ENCODE peak calls at places on chromosome 17, in six cellular contexts. One of them, this sample, is unnamed.

GRCh38 chr17:60391419-60392041 is 403 bp downstream of the USP32 start:
- DNase-seq in fibroblast of lung: no peak
- DNase-seq in mesothelial cell of epicardium: peak
- DNase-seq in esophagus muscularis mucosa: no peak
- DNase-seq in adrenal gland: no peak
- DNase-seq in heart left ventricle: no peak
- DNase-seq in this sample: no peak

GRCh38 chr17:64230551-64231408 is 32.3 kb downstream of the TEX2 start:
- DNase-seq in adrenal gland: no peak
- DNase-seq in mesothelial cell of epicardium: no peak
- DNase-seq in fibroblast of lung: peak
- DNase-seq in esophagus muscularis mucosa: no peak
- DNase-seq in heart left ventricle: no peak
- DNase-seq in this sample: no peak

GRCh38 chr17:41678907-41679739 is 9.6 kb upstream of the EIF1 start:
- DNase-seq in heart left ventricle: peak
- DNase-seq in fibroblast of lung: peak
- DNase-seq in adrenal gland: no peak
- DNase-seq in mesothelial cell of epicardium: no peak
- DNase-seq in esophagus muscularis mucosa: no peak
- DNase-seq in this sample: no peak

GRCh38 chr17:77736207-77736600 is 222.3 kb upstream of the TNRC6C start:
- DNase-seq in mesothelial cell of epicardium: no peak
- DNase-seq in adrenal gland: peak
- DNase-seq in fibroblast of lung: no peak
- DNase-seq in esophagus muscularis mucosa: peak
- DNase-seq in heart left ventricle: peak
- DNase-seq in this sample: no peak

GRCh38 chr17:15981208-15981607 is 18.3 kb downstream of the ZSWIM7 start:
- DNase-seq in heart left ventricle: no peak
- DNase-seq in mesothelial cell of epicardium: no peak
- DNase-seq in adrenal gland: no peak
- DNase-seq in fibroblast of lung: no peak
- DNase-seq in esophagus muscularis mucosa: no peak
- DNase-seq in this sample: no peak

GRCh38 chr17:27569257-27569722 is 61.7 kb upstream of the LGALS9 start:
- DNase-seq in fibroblast of lung: no peak
- DNase-seq in mesothelial cell of epicardium: no peak
- DNase-seq in esophagus muscularis mucosa: no peak
- DNase-seq in heart left ventricle: no peak
- DNase-seq in adrenal gland: peak
- DNase-seq in this sample: no peak

GRCh38 chr17:78226055-78226751 is 5.2 kb upstream of the TMEM235 start:
- DNase-seq in adrenal gland: no peak
- DNase-seq in fibroblast of lung: no peak
- DNase-seq in heart left ventricle: no peak
- DNase-seq in esophagus muscularis mucosa: no peak
- DNase-seq in mesothelial cell of epicardium: no peak
- DNase-seq in this sample: no peak

GRCh38 chr17:42354956-42355843 is 33.0 kb downstream of the STAT3 start:
- DNase-seq in esophagus muscularis mucosa: no peak
- DNase-seq in heart left ventricle: no peak
- DNase-seq in fibroblast of lung: peak
- DNase-seq in adrenal gland: no peak
- DNase-seq in mesothelial cell of epicardium: no peak
- DNase-seq in this sample: no peak

GRCh38 chr17:35373532-35373983 is at the start of gene SLFN11:
- DNase-seq in heart left ventricle: peak
- DNase-seq in mesothelial cell of epicardium: no peak
- DNase-seq in fibroblast of lung: peak
- DNase-seq in adrenal gland: peak
- DNase-seq in esophagus muscularis mucosa: peak
- DNase-seq in this sample: peak

GRCh38 chr17:40241435-40241834 is 22.3 kb downstream of the WIPF2 start:
- DNase-seq in adrenal gland: no peak
- DNase-seq in mesothelial cell of epicardium: no peak
- DNase-seq in fibroblast of lung: no peak
- DNase-seq in heart left ventricle: no peak
- DNase-seq in esophagus muscularis mucosa: no peak
- DNase-seq in this sample: no peak

GRCh38 chr17:13635951-13636350 is 34.2 kb upstream of the HS3ST3A1 start:
- DNase-seq in heart left ventricle: no peak
- DNase-seq in mesothelial cell of epicardium: no peak
- DNase-seq in fibroblast of lung: peak
- DNase-seq in esophagus muscularis mucosa: no peak
- DNase-seq in adrenal gland: no peak
- DNase-seq in this sample: no peak

GRCh38 chr17:1280652-1281051 is 1.2 kb downstream of the TRARG1 start:
- DNase-seq in mesothelial cell of epicardium: no peak
- DNase-seq in fibroblast of lung: no peak
- DNase-seq in esophagus muscularis mucosa: no peak
- DNase-seq in heart left ventricle: no peak
- DNase-seq in adrenal gland: no peak
- DNase-seq in this sample: no peak
- TF ChIP-seq CTCF in mesothelial cell of epicardium: no peak
- TF ChIP-seq CTCF in fibroblast of lung: no peak
- TF ChIP-seq CTCF in esophagus muscularis mucosa: no peak
- TF ChIP-seq CTCF in heart left ventricle: no peak
- TF ChIP-seq CTCF in adrenal gland: no peak
- TF ChIP-seq CTCF in this sample: no peak

DNA sequence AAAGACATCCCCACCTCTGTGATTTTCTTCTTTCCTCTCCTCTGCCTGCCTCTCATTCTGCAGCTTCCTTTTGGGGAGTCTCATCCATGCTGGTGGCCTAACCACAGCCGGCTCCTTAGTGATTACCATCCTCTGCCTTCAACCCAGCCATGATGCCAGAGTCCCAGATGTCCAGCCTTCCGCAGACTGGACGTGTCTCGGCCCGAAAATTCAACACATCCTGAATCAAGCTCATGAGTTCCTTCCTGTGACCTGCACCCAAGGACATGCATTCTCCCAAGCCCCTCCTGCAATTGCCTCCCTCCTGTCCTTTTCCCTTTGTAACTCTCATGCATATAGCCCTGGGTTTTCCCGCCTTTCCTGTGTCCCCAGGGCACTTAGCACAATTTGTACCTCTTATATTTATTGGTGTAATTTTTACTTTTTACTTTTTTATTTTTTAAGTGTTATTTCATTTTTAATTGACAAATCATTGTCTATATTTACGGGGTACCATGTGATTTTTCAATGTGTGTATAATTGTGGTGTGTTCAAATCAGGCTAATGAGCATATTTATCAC is 1.2 kb upstream of the SLC13A5 start:
- DNase-seq in esophagus muscularis mucosa: no peak
- DNase-seq in mesothelial cell of epicardium: no peak
- DNase-seq in fibroblast of lung: no peak
- DNase-seq in adrenal gland: no peak
- DNase-seq in heart left ventricle: no peak
- DNase-seq in this sample: no peak
- TF ChIP-seq CTCF in esophagus muscularis mucosa: no peak
- TF ChIP-seq CTCF in mesothelial cell of epicardium: no peak
- TF ChIP-seq CTCF in fibroblast of lung: no peak
- TF ChIP-seq CTCF in adrenal gland: no peak
- TF ChIP-seq CTCF in heart left ventricle: no peak
- TF ChIP-seq CTCF in this sample: no peak

DNA sequence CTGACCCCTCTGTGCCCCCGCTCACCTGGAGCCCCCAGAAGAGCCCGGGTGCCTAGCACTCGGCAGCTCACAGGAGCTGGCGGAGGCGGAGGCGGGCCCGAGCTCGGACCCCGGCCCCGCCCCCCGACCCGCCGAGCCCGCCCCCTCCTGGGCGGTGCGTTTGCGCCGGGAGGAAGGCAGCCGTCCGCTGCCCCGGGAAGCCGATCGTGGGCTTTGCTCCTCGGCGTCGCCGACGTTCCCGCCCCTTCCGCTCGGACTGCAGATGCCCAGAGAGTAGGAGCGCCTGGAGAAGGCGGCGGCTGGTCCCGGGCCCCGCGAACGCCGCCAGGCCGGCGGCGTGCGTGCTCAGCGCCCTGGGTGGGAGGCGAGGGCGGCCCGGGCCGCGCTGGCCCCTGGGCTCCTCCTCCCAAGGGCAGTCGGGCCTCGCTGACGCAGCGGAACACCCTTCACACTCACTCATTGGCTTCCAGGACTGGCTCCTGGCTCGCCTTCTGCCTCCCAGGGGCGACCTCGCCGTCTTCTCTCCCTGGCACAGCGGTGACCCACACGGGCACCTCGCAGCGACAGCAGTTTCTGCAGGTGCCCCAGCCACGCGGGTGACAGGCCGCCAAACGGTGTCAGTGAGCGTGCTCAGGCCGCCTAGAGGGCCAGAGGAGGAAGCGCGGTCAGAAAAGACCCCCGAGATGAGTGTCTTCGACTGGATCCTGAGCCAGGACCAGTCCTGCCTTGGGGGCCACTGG is at the start of gene PLSCR3:
- DNase-seq in mesothelial cell of epicardium: peak
- DNase-seq in esophagus muscularis mucosa: peak
- DNase-seq in heart left ventricle: peak
- DNase-seq in fibroblast of lung: peak
- DNase-seq in adrenal gland: peak
- DNase-seq in this sample: peak
- TF ChIP-seq CTCF in mesothelial cell of epicardium: peak
- TF ChIP-seq CTCF in esophagus muscularis mucosa: peak
- TF ChIP-seq CTCF in heart left ventricle: peak
- TF ChIP-seq CTCF in fibroblast of lung: peak
- TF ChIP-seq CTCF in adrenal gland: peak
- TF ChIP-seq CTCF in this sample: no peak

GRCh38 chr17:9519873-9520272 is 55.7 kb downstream of the STX8 start:
- DNase-seq in esophagus muscularis mucosa: no peak
- DNase-seq in heart left ventricle: no peak
- DNase-seq in fibroblast of lung: no peak
- DNase-seq in adrenal gland: no peak
- DNase-seq in mesothelial cell of epicardium: no peak
- DNase-seq in this sample: no peak

GRCh38 chr17:9522074-9522473 is 53.5 kb downstream of the STX8 start:
- DNase-seq in mesothelial cell of epicardium: no peak
- DNase-seq in esophagus muscularis mucosa: no peak
- DNase-seq in fibroblast of lung: peak
- DNase-seq in adrenal gland: no peak
- DNase-seq in heart left ventricle: peak
- DNase-seq in this sample: no peak

GRCh38 chr17:9513266-9513665 is 62.4 kb downstream of the STX8 start:
- DNase-seq in adrenal gland: no peak
- DNase-seq in heart left ventricle: no peak
- DNase-seq in esophagus muscularis mucosa: no peak
- DNase-seq in mesothelial cell of epicardium: no peak
- DNase-seq in fibroblast of lung: peak
- DNase-seq in this sample: no peak

GRCh38 chr17:9520649-9521435 is 54.8 kb downstream of the STX8 start:
- DNase-seq in esophagus muscularis mucosa: no peak
- DNase-seq in mesothelial cell of epicardium: no peak
- DNase-seq in adrenal gland: no peak
- DNase-seq in heart left ventricle: no peak
- DNase-seq in fibroblast of lung: peak
- DNase-seq in this sample: no peak

DNA sequence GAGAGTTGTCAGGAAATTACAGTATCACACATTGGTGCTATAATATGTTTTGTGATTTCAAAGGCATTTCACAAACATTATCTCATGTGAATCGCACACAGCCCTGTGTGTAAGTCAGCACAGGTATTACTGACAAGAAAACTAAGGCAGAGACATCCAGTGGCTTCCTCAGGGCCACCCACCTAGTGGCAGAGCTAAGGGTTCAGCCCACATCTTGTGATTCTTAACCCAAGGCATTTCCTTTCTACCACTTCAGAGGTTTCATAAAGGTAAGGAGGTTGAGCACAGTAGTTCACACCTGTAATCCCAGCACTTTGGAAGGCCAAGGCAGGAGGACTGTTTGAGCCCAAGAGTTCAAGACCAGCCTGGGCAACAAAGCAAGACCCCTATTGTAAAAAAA is 58.2 kb downstream of the STX8 start:
- DNase-seq in heart left ventricle: no peak
- DNase-seq in fibroblast of lung: no peak
- DNase-seq in mesothelial cell of epicardium: no peak
- DNase-seq in adrenal gland: no peak
- DNase-seq in esophagus muscularis mucosa: no peak
- DNase-seq in this sample: no peak
- TF ChIP-seq CTCF in heart left ventricle: no peak
- TF ChIP-seq CTCF in fibroblast of lung: no peak
- TF ChIP-seq CTCF in mesothelial cell of epicardium: no peak
- TF ChIP-seq CTCF in adrenal gland: no peak
- TF ChIP-seq CTCF in esophagus muscularis mucosa: no peak
- TF ChIP-seq CTCF in this sample: no peak

GRCh38 chr17:68973098-68973929 is 18.1 kb upstream of the ABCA8 start:
- DNase-seq in fibroblast of lung: no peak
- DNase-seq in esophagus muscularis mucosa: no peak
- DNase-seq in heart left ventricle: no peak
- DNase-seq in adrenal gland: no peak
- DNase-seq in mesothelial cell of epicardium: no peak
- DNase-seq in this sample: no peak

DNA sequence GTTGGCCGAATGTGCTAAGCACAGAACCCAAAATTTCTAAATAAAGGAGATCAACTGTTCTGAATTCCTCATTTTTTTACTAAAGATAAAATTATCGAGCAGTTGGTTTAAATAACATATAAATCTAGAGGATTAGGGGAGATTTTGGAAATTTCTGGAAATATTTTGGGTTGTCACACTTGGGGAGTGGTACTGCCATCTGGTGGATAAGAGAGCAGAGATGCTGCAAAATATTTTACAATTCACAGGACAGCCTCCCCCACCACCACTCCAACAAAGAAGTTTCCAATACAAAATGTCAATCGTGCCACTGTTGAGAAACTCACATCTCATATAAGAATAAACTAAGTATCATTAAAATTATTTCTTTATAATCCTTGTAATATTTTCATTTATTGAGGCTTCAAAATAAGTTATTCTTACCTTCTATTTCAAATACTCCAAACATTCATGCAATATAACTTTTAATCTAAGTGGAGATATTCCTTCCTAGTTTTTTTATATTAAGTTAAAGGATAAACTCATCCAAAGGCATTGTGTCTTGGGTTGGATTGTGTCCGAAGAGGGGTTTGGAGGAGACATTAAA is 17.0 kb upstream of the ABCA8 start:
- DNase-seq in esophagus muscularis mucosa: no peak
- DNase-seq in heart left ventricle: no peak
- DNase-seq in adrenal gland: no peak
- DNase-seq in mesothelial cell of epicardium: no peak
- DNase-seq in fibroblast of lung: peak
- DNase-seq in this sample: no peak
- TF ChIP-seq CTCF in esophagus muscularis mucosa: peak
- TF ChIP-seq CTCF in heart left ventricle: peak
- TF ChIP-seq CTCF in adrenal gland: peak
- TF ChIP-seq CTCF in mesothelial cell of epicardium: peak
- TF ChIP-seq CTCF in fibroblast of lung: peak
- TF ChIP-seq CTCF in this sample: no peak

This sample was measured in activated B cell treated with CpG ODN at 0.5 μM for 24 hours.